ENCODE peak calls at places on chromosomes 3 and 15, in ten cellular contexts. One of them, this sample, is unnamed.

GRCh38 chr3:70832035-70832795 is 519.8 kb upstream of the MDFIC2 start:
- DNase-seq in heart left ventricle: no peak
- DNase-seq in A673: no peak
- DNase-seq in astrocyte of the spinal cord: peak
- DNase-seq in suprapubic skin: no peak
- DNase-seq in body of pancreas: peak
- DNase-seq in AG09309: peak
- DNase-seq in stomach: no peak
- DNase-seq in kidney epithelial cell: no peak
- DNase-seq in neural progenitor cell: no peak
- DNase-seq in this sample: peak

GRCh38 chr15:65286069-65286703 is 497 bp downstream of the PARP16 start:
- DNase-seq in astrocyte of the spinal cord: peak
- DNase-seq in body of pancreas: peak
- DNase-seq in AG09309: no peak
- DNase-seq in kidney epithelial cell: no peak
- DNase-seq in heart left ventricle: peak
- DNase-seq in neural progenitor cell: peak
- DNase-seq in A673: peak
- DNase-seq in suprapubic skin: no peak
- DNase-seq in stomach: peak
- DNase-seq in this sample: peak

GRCh38 chr15:68256675-68257450 is 20.7 kb upstream of the FEM1B start:
- DNase-seq in A673: peak
- DNase-seq in body of pancreas: peak
- DNase-seq in kidney epithelial cell: no peak
- DNase-seq in astrocyte of the spinal cord: peak
- DNase-seq in neural progenitor cell: peak
- DNase-seq in suprapubic skin: peak
- DNase-seq in heart left ventricle: peak
- DNase-seq in stomach: peak
- DNase-seq in AG09309: peak
- DNase-seq in this sample: peak

GRCh38 chr15:74653426-74654082 is 37.9 kb downstream of the CLK3 start:
- DNase-seq in stomach: peak
- DNase-seq in neural progenitor cell: no peak
- DNase-seq in astrocyte of the spinal cord: peak
- DNase-seq in AG09309: peak
- DNase-seq in heart left ventricle: no peak
- DNase-seq in suprapubic skin: peak
- DNase-seq in body of pancreas: no peak
- DNase-seq in A673: no peak
- DNase-seq in kidney epithelial cell: peak
- DNase-seq in this sample: peak

GRCh38 chr3:138468886-138469285 is 34.5 kb downstream of the ESYT3 start:
- DNase-seq in astrocyte of the spinal cord: no peak
- DNase-seq in A673: no peak
- DNase-seq in neural progenitor cell: no peak
- DNase-seq in heart left ventricle: no peak
- DNase-seq in suprapubic skin: no peak
- DNase-seq in stomach: no peak
- DNase-seq in body of pancreas: no peak
- DNase-seq in kidney epithelial cell: no peak
- DNase-seq in AG09309: peak
- DNase-seq in this sample: no peak

GRCh38 chr3:194586839-194587238 is 46.4 kb downstream of the TMEM44 start:
- DNase-seq in body of pancreas: no peak
- DNase-seq in neural progenitor cell: no peak
- DNase-seq in suprapubic skin: no peak
- DNase-seq in kidney epithelial cell: no peak
- DNase-seq in heart left ventricle: no peak
- DNase-seq in stomach: no peak
- DNase-seq in AG09309: peak
- DNase-seq in astrocyte of the spinal cord: peak
- DNase-seq in A673: no peak
- DNase-seq in this sample: peak

GRCh38 chr15:47186071-47186470 is 531.2 kb upstream of the SEMA6D start:
- DNase-seq in AG09309: no peak
- DNase-seq in body of pancreas: no peak
- DNase-seq in kidney epithelial cell: no peak
- DNase-seq in A673: no peak
- DNase-seq in neural progenitor cell: no peak
- DNase-seq in stomach: no peak
- DNase-seq in suprapubic skin: no peak
- DNase-seq in heart left ventricle: no peak
- DNase-seq in astrocyte of the spinal cord: no peak
- DNase-seq in this sample: no peak

GRCh38 chr15:25093455-25094029 is 138.8 kb downstream of the SNRPN start:
- DNase-seq in A673: no peak
- DNase-seq in neural progenitor cell: no peak
- DNase-seq in heart left ventricle: no peak
- DNase-seq in stomach: no peak
- DNase-seq in body of pancreas: no peak
- DNase-seq in kidney epithelial cell: no peak
- DNase-seq in AG09309: no peak
- DNase-seq in astrocyte of the spinal cord: no peak
- DNase-seq in suprapubic skin: no peak
- DNase-seq in this sample: no peak

GRCh38 chr3:104190681-104191080 is 1176.0 kb upstream of the ALCAM start:
- DNase-seq in AG09309: no peak
- DNase-seq in stomach: no peak
- DNase-seq in A673: peak
- DNase-seq in body of pancreas: no peak
- DNase-seq in suprapubic skin: no peak
- DNase-seq in astrocyte of the spinal cord: peak
- DNase-seq in heart left ventricle: no peak
- DNase-seq in kidney epithelial cell: no peak
- DNase-seq in neural progenitor cell: peak
- DNase-seq in this sample: no peak

GRCh38 chr15:25770031-25770430 is 93.1 kb downstream of the ATP10A start:
- DNase-seq in AG09309: no peak
- DNase-seq in suprapubic skin: no peak
- DNase-seq in neural progenitor cell: no peak
- DNase-seq in body of pancreas: no peak
- DNase-seq in astrocyte of the spinal cord: no peak
- DNase-seq in kidney epithelial cell: no peak
- DNase-seq in stomach: no peak
- DNase-seq in heart left ventricle: no peak
- DNase-seq in A673: no peak
- DNase-seq in this sample: no peak

GRCh38 chr15:42118650-42119531 is 24.5 kb upstream of the PLA2G4D start:
- DNase-seq in neural progenitor cell: peak
- DNase-seq in suprapubic skin: no peak
- DNase-seq in body of pancreas: peak
- DNase-seq in A673: no peak
- DNase-seq in AG09309: no peak
- DNase-seq in astrocyte of the spinal cord: no peak
- DNase-seq in heart left ventricle: no peak
- DNase-seq in kidney epithelial cell: no peak
- DNase-seq in stomach: peak
- DNase-seq in this sample: no peak
- H3K4me3 ChIP-seq in neural progenitor cell: no peak
- H3K4me3 ChIP-seq in suprapubic skin: peak
- H3K4me3 ChIP-seq in body of pancreas: no peak
- H3K4me3 ChIP-seq in A673: no peak
- H3K4me3 ChIP-seq in AG09309: no peak
- H3K4me3 ChIP-seq in astrocyte of the spinal cord: no peak
- H3K4me3 ChIP-seq in heart left ventricle: no peak
- H3K4me3 ChIP-seq in kidney epithelial cell: no peak
- H3K4me3 ChIP-seq in stomach: no peak
- H3K4me3 ChIP-seq in this sample: no peak

GRCh38 chr15:45635191-45635638 is 386 bp downstream of the SQOR start:
- DNase-seq in astrocyte of the spinal cord: no peak
- DNase-seq in stomach: peak
- DNase-seq in body of pancreas: peak
- DNase-seq in heart left ventricle: peak
- DNase-seq in kidney epithelial cell: no peak
- DNase-seq in A673: peak
- DNase-seq in suprapubic skin: peak
- DNase-seq in AG09309: no peak
- DNase-seq in neural progenitor cell: peak
- DNase-seq in this sample: peak

GRCh38 chr15:45628136-45628535 is 6.7 kb upstream of the SQOR start:
- DNase-seq in kidney epithelial cell: no peak
- DNase-seq in body of pancreas: no peak
- DNase-seq in neural progenitor cell: no peak
- DNase-seq in AG09309: no peak
- DNase-seq in stomach: no peak
- DNase-seq in heart left ventricle: no peak
- DNase-seq in A673: no peak
- DNase-seq in astrocyte of the spinal cord: no peak
- DNase-seq in suprapubic skin: no peak
- DNase-seq in this sample: no peak

GRCh38 chr15:45630958-45631691 is 3.7 kb upstream of the SQOR start:
- DNase-seq in stomach: no peak
- DNase-seq in heart left ventricle: no peak
- DNase-seq in A673: no peak
- DNase-seq in body of pancreas: no peak
- DNase-seq in suprapubic skin: no peak
- DNase-seq in neural progenitor cell: no peak
- DNase-seq in kidney epithelial cell: peak
- DNase-seq in astrocyte of the spinal cord: peak
- DNase-seq in AG09309: peak
- DNase-seq in this sample: peak

GRCh38 chr15:45634442-45635190 is at the start of gene SQOR:
- DNase-seq in astrocyte of the spinal cord: peak
- DNase-seq in kidney epithelial cell: no peak
- DNase-seq in stomach: peak
- DNase-seq in heart left ventricle: peak
- DNase-seq in AG09309: no peak
- DNase-seq in A673: peak
- DNase-seq in body of pancreas: peak
- DNase-seq in neural progenitor cell: peak
- DNase-seq in suprapubic skin: peak
- DNase-seq in this sample: peak

DNA sequence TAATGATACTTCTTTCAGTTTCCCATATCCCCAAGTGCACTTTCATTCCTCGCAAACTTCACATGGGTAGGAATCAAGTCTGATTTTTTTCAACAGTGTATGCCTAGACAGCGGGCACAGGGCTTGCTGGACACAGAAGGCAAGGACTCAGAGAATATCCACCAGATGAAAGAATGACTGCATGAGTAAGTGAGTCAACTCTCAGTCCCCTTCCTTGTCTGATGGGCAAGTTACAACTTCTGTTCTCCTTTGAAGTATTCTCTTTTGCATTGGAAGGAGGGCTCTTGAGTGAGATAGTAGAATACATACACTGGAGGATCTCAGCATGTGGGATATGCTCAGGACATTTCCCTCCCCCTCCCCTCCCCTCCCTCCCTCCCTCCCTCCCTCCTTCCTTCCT is 3.0 kb upstream of the SQOR start:
- DNase-seq in neural progenitor cell: no peak
- DNase-seq in A673: no peak
- DNase-seq in heart left ventricle: no peak
- DNase-seq in astrocyte of the spinal cord: peak
- DNase-seq in stomach: no peak
- DNase-seq in body of pancreas: no peak
- DNase-seq in suprapubic skin: no peak
- DNase-seq in AG09309: no peak
- DNase-seq in kidney epithelial cell: no peak
- DNase-seq in this sample: peak
- H3K4me3 ChIP-seq in neural progenitor cell: no peak
- H3K4me3 ChIP-seq in A673: no peak
- H3K4me3 ChIP-seq in heart left ventricle: peak
- H3K4me3 ChIP-seq in astrocyte of the spinal cord: peak
- H3K4me3 ChIP-seq in stomach: peak
- H3K4me3 ChIP-seq in body of pancreas: no peak
- H3K4me3 ChIP-seq in suprapubic skin: peak
- H3K4me3 ChIP-seq in AG09309: peak
- H3K4me3 ChIP-seq in kidney epithelial cell: peak
- H3K4me3 ChIP-seq in this sample: peak

DNA sequence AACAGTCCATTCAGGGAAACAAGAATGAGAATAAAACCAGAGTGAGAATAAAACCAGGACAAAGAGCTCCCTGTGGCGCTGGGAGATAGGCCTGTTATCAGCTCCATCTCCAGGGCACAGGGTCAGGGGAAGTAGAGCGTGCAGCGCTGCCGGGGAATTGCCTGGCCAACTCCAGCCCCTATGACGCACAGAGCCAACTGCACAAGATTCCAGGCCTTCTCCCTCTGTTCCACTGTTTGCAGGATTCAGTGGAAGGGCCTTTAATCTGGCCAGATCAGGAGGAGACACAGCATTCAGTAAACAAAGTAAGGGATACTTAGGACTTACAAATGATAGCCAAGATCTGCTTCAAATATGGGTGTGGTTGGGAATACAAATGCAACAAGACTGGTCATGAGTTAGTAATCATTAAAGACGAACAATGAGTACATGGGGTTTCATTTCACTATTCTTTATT is 49.4 kb downstream of the ITGB5 start:
- DNase-seq in A673: no peak
- DNase-seq in suprapubic skin: peak
- DNase-seq in body of pancreas: peak
- DNase-seq in kidney epithelial cell: no peak
- DNase-seq in astrocyte of the spinal cord: peak
- DNase-seq in neural progenitor cell: peak
- DNase-seq in heart left ventricle: peak
- DNase-seq in AG09309: no peak
- DNase-seq in stomach: peak
- DNase-seq in this sample: peak
- H3K4me3 ChIP-seq in A673: no peak
- H3K4me3 ChIP-seq in suprapubic skin: no peak
- H3K4me3 ChIP-seq in body of pancreas: no peak
- H3K4me3 ChIP-seq in kidney epithelial cell: no peak
- H3K4me3 ChIP-seq in astrocyte of the spinal cord: no peak
- H3K4me3 ChIP-seq in neural progenitor cell: no peak
- H3K4me3 ChIP-seq in heart left ventricle: no peak
- H3K4me3 ChIP-seq in AG09309: no peak
- H3K4me3 ChIP-seq in stomach: no peak
- H3K4me3 ChIP-seq in this sample: no peak

DNA sequence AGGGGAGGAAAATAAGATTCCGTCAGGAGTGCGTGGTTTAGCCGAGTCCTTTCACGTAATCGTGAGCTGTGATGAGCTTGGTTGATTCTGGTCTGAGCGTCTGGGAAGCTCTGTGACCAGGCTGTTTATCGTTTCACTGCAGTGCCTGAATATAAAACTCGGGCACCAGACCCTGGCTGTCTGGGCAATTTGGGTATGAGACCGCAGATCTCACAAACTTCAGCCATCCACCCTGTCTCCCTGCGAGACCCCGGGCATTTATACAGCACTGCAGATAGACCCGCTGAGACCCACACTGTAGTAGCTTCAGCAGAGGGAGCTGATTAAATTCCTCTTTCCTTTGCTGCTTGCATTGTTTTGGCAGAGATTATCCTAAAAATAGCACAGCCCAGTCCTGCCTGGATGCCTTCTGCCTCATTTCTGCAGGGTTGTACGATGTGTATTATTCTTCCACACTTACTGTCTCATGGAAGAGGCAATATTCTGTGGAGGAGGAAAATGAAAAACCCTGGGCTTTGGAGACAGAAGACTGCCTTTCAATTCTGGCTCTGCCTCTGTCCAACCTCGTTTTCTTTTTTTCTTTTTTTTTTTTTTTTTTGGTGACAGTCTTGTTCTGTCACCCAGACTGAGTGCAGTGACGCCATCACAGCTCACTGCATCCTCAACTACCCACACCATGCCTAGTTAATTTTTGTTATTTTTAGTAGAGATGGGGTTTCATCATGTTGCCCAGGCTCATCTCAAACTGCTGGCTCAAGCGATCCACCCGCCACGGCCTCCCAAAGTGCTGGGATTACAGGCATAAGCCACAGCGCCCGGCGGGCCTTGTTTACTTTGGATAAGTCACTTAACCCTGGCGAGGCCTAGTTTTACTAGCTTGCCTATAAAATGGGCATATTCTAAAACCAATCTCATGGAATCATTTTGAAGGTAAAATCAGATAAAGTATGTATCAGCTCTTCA is 66.6 kb upstream of the SLC25A26 start:
- DNase-seq in heart left ventricle: no peak
- DNase-seq in kidney epithelial cell: no peak
- DNase-seq in AG09309: no peak
- DNase-seq in suprapubic skin: no peak
- DNase-seq in stomach: no peak
- DNase-seq in astrocyte of the spinal cord: peak
- DNase-seq in body of pancreas: no peak
- DNase-seq in neural progenitor cell: peak
- DNase-seq in A673: no peak
- DNase-seq in this sample: peak
- H3K4me3 ChIP-seq in heart left ventricle: peak
- H3K4me3 ChIP-seq in kidney epithelial cell: peak
- H3K4me3 ChIP-seq in AG09309: peak
- H3K4me3 ChIP-seq in suprapubic skin: peak
- H3K4me3 ChIP-seq in stomach: peak
- H3K4me3 ChIP-seq in astrocyte of the spinal cord: peak
- H3K4me3 ChIP-seq in body of pancreas: no peak
- H3K4me3 ChIP-seq in neural progenitor cell: peak
- H3K4me3 ChIP-seq in A673: no peak
- H3K4me3 ChIP-seq in this sample: peak